ENCODE peak calls at places on chromosomes 7 and 10, in nine cellular contexts. One of them, this sample, is unnamed.

GRCh38 chr10:44310762-44311562 is 73.9 kb downstream of the CXCL12 start:
- DNase-seq in activated CD8-positive, alpha-beta memory T cell treated with anti-CD3 and anti-CD28 coated beads for 4 hours: peak; percentile 37
- DNase-seq in COR-L47: no peak
- DNase-seq in tibial nerve: peak; percentile 80
- DNase-seq in SK-N-MC: no peak
- DNase-seq in Karpas-422: peak; percentile 87
- DNase-seq in substantia nigra: peak; percentile 92
- DNase-seq in activated T-cell treated with anti-CD3 and anti-CD28 coated beads for 24 hours: peak; percentile 59
- DNase-seq in GM06990: peak; percentile 89
- DNase-seq in this sample: no peak

GRCh38 chr7:117807688-117808087 is 65.6 kb downstream of the CTTNBP2 start:
- DNase-seq in SK-N-MC: no peak
- DNase-seq in GM06990: no peak
- DNase-seq in activated CD8-positive, alpha-beta memory T cell treated with anti-CD3 and anti-CD28 coated beads for 4 hours: no peak
- DNase-seq in COR-L47: no peak
- DNase-seq in substantia nigra: no peak
- DNase-seq in Karpas-422: no peak
- DNase-seq in tibial nerve: no peak
- DNase-seq in activated T-cell treated with anti-CD3 and anti-CD28 coated beads for 24 hours: no peak
- DNase-seq in this sample: no peak

GRCh38 chr7:134014935-134015334 is 112.2 kb upstream of the LRGUK start:
- DNase-seq in SK-N-MC: no peak
- DNase-seq in COR-L47: no peak
- DNase-seq in substantia nigra: no peak
- DNase-seq in GM06990: no peak
- DNase-seq in Karpas-422: no peak
- DNase-seq in tibial nerve: no peak
- DNase-seq in activated T-cell treated with anti-CD3 and anti-CD28 coated beads for 24 hours: no peak
- DNase-seq in activated CD8-positive, alpha-beta memory T cell treated with anti-CD3 and anti-CD28 coated beads for 4 hours: no peak
- DNase-seq in this sample: no peak

GRCh38 chr7:34184466-34184865 is 279.1 kb downstream of the BMPER start:
- DNase-seq in substantia nigra: no peak
- DNase-seq in SK-N-MC: no peak
- DNase-seq in activated T-cell treated with anti-CD3 and anti-CD28 coated beads for 24 hours: no peak
- DNase-seq in activated CD8-positive, alpha-beta memory T cell treated with anti-CD3 and anti-CD28 coated beads for 4 hours: no peak
- DNase-seq in tibial nerve: no peak
- DNase-seq in GM06990: no peak
- DNase-seq in COR-L47: no peak
- DNase-seq in Karpas-422: no peak
- DNase-seq in this sample: no peak

GRCh38 chr7:2551418-2551817 is 3.9 kb downstream of the BRAT1 start:
- DNase-seq in GM06990: no peak
- DNase-seq in substantia nigra: no peak
- DNase-seq in activated T-cell treated with anti-CD3 and anti-CD28 coated beads for 24 hours: no peak
- DNase-seq in activated CD8-positive, alpha-beta memory T cell treated with anti-CD3 and anti-CD28 coated beads for 4 hours: no peak
- DNase-seq in Karpas-422: no peak
- DNase-seq in COR-L47: no peak
- DNase-seq in SK-N-MC: no peak
- DNase-seq in tibial nerve: no peak
- DNase-seq in this sample: no peak

GRCh38 chr7:103487419-103487818 is 41.4 kb upstream of the SLC26A5 start:
- DNase-seq in SK-N-MC: no peak
- DNase-seq in tibial nerve: no peak
- DNase-seq in GM06990: no peak
- DNase-seq in activated T-cell treated with anti-CD3 and anti-CD28 coated beads for 24 hours: no peak
- DNase-seq in Karpas-422: no peak
- DNase-seq in activated CD8-positive, alpha-beta memory T cell treated with anti-CD3 and anti-CD28 coated beads for 4 hours: no peak
- DNase-seq in substantia nigra: no peak
- DNase-seq in COR-L47: peak; percentile 2
- DNase-seq in this sample: no peak

GRCh38 chr7:29315302-29316270 is 121.0 kb downstream of the CHN2 start:
- DNase-seq in substantia nigra: no peak
- DNase-seq in activated CD8-positive, alpha-beta memory T cell treated with anti-CD3 and anti-CD28 coated beads for 4 hours: no peak
- DNase-seq in SK-N-MC: no peak
- DNase-seq in GM06990: no peak
- DNase-seq in Karpas-422: peak; percentile 54
- DNase-seq in activated T-cell treated with anti-CD3 and anti-CD28 coated beads for 24 hours: no peak
- DNase-seq in tibial nerve: no peak
- DNase-seq in COR-L47: no peak
- DNase-seq in this sample: no peak

GRCh38 chr7:155232911-155233702 is 64.6 kb upstream of the INSIG1 start:
- DNase-seq in substantia nigra: no peak
- DNase-seq in SK-N-MC: no peak
- DNase-seq in GM06990: no peak
- DNase-seq in activated T-cell treated with anti-CD3 and anti-CD28 coated beads for 24 hours: no peak
- DNase-seq in tibial nerve: no peak
- DNase-seq in COR-L47: no peak
- DNase-seq in Karpas-422: no peak
- DNase-seq in activated CD8-positive, alpha-beta memory T cell treated with anti-CD3 and anti-CD28 coated beads for 4 hours: no peak
- DNase-seq in this sample: no peak

GRCh38 chr7:823639-824038 is 8.6 kb upstream of the SUN1 start:
- DNase-seq in activated CD8-positive, alpha-beta memory T cell treated with anti-CD3 and anti-CD28 coated beads for 4 hours: no peak
- DNase-seq in substantia nigra: no peak
- DNase-seq in Karpas-422: no peak
- DNase-seq in GM06990: no peak
- DNase-seq in tibial nerve: no peak
- DNase-seq in SK-N-MC: no peak
- DNase-seq in activated T-cell treated with anti-CD3 and anti-CD28 coated beads for 24 hours: no peak
- DNase-seq in COR-L47: peak; percentile 11
- DNase-seq in this sample: no peak

GRCh38 chr7:99011706-99012404 is 132.1 kb downstream of the SMURF1 start:
- DNase-seq in activated T-cell treated with anti-CD3 and anti-CD28 coated beads for 24 hours: no peak
- DNase-seq in SK-N-MC: no peak
- DNase-seq in tibial nerve: no peak
- DNase-seq in GM06990: no peak
- DNase-seq in Karpas-422: no peak
- DNase-seq in activated CD8-positive, alpha-beta memory T cell treated with anti-CD3 and anti-CD28 coated beads for 4 hours: no peak
- DNase-seq in substantia nigra: no peak
- DNase-seq in COR-L47: no peak
- DNase-seq in this sample: no peak

GRCh38 chr7:135321556-135321955 is 87.9 kb downstream of the STRA8 start:
- DNase-seq in GM06990: no peak
- DNase-seq in Karpas-422: no peak
- DNase-seq in SK-N-MC: no peak
- DNase-seq in COR-L47: no peak
- DNase-seq in substantia nigra: no peak
- DNase-seq in activated T-cell treated with anti-CD3 and anti-CD28 coated beads for 24 hours: no peak
- DNase-seq in tibial nerve: no peak
- DNase-seq in activated CD8-positive, alpha-beta memory T cell treated with anti-CD3 and anti-CD28 coated beads for 4 hours: no peak
- DNase-seq in this sample: no peak

GRCh38 chr10:91340613-91341362 is 69.4 kb upstream of the HECTD2 start:
- DNase-seq in SK-N-MC: no peak
- DNase-seq in COR-L47: peak; percentile 54
- DNase-seq in activated T-cell treated with anti-CD3 and anti-CD28 coated beads for 24 hours: no peak
- DNase-seq in tibial nerve: no peak
- DNase-seq in substantia nigra: no peak
- DNase-seq in activated CD8-positive, alpha-beta memory T cell treated with anti-CD3 and anti-CD28 coated beads for 4 hours: no peak
- DNase-seq in Karpas-422: no peak
- DNase-seq in GM06990: no peak
- DNase-seq in this sample: no peak

GRCh38 chr10:12823361-12823760 is 178.2 kb downstream of the CCDC3 start:
- DNase-seq in activated CD8-positive, alpha-beta memory T cell treated with anti-CD3 and anti-CD28 coated beads for 4 hours: no peak
- DNase-seq in substantia nigra: no peak
- DNase-seq in Karpas-422: no peak
- DNase-seq in activated T-cell treated with anti-CD3 and anti-CD28 coated beads for 24 hours: no peak
- DNase-seq in COR-L47: no peak
- DNase-seq in SK-N-MC: no peak
- DNase-seq in tibial nerve: no peak
- DNase-seq in GM06990: no peak
- DNase-seq in this sample: no peak

GRCh38 chr7:128068785-128069184 is 37.5 kb upstream of the LRRC4 start:
- DNase-seq in Karpas-422: no peak
- DNase-seq in activated CD8-positive, alpha-beta memory T cell treated with anti-CD3 and anti-CD28 coated beads for 4 hours: no peak
- DNase-seq in GM06990: no peak
- DNase-seq in tibial nerve: no peak
- DNase-seq in SK-N-MC: no peak
- DNase-seq in activated T-cell treated with anti-CD3 and anti-CD28 coated beads for 24 hours: no peak
- DNase-seq in substantia nigra: no peak
- DNase-seq in COR-L47: no peak
- DNase-seq in this sample: no peak

GRCh38 chr10:82934429-82934828 is 1059.4 kb downstream of the NRG3 start:
- DNase-seq in GM06990: no peak
- DNase-seq in tibial nerve: no peak
- DNase-seq in activated T-cell treated with anti-CD3 and anti-CD28 coated beads for 24 hours: no peak
- DNase-seq in activated CD8-positive, alpha-beta memory T cell treated with anti-CD3 and anti-CD28 coated beads for 4 hours: no peak
- DNase-seq in COR-L47: no peak
- DNase-seq in SK-N-MC: no peak
- DNase-seq in Karpas-422: no peak
- DNase-seq in substantia nigra: no peak
- DNase-seq in this sample: no peak

GRCh38 chr7:66206116-66206908 is 1.2 kb downstream of the TPST1 start:
- DNase-seq in tibial nerve: no peak
- DNase-seq in SK-N-MC: no peak
- DNase-seq in activated T-cell treated with anti-CD3 and anti-CD28 coated beads for 24 hours: no peak
- DNase-seq in COR-L47: no peak
- DNase-seq in GM06990: no peak
- DNase-seq in activated CD8-positive, alpha-beta memory T cell treated with anti-CD3 and anti-CD28 coated beads for 4 hours: no peak
- DNase-seq in substantia nigra: no peak
- DNase-seq in Karpas-422: no peak
- DNase-seq in this sample: no peak

GRCh38 chr10:5861269-5862031 is 28.2 kb downstream of the ANKRD16 start:
- DNase-seq in GM06990: no peak
- DNase-seq in substantia nigra: no peak
- DNase-seq in COR-L47: no peak
- DNase-seq in Karpas-422: no peak
- DNase-seq in tibial nerve: no peak
- DNase-seq in activated T-cell treated with anti-CD3 and anti-CD28 coated beads for 24 hours: no peak
- DNase-seq in SK-N-MC: no peak
- DNase-seq in activated CD8-positive, alpha-beta memory T cell treated with anti-CD3 and anti-CD28 coated beads for 4 hours: no peak
- DNase-seq in this sample: no peak

GRCh38 chr10:103843854-103844567 is 11.4 kb downstream of the SH3PXD2A start:
- DNase-seq in GM06990: no peak
- DNase-seq in COR-L47: no peak
- DNase-seq in tibial nerve: no peak
- DNase-seq in activated T-cell treated with anti-CD3 and anti-CD28 coated beads for 24 hours: no peak
- DNase-seq in Karpas-422: no peak
- DNase-seq in activated CD8-positive, alpha-beta memory T cell treated with anti-CD3 and anti-CD28 coated beads for 4 hours: no peak
- DNase-seq in substantia nigra: no peak
- DNase-seq in SK-N-MC: no peak
- DNase-seq in this sample: no peak

GRCh38 chr7:16648551-16648950 is 2.6 kb downstream of the BZW2 start:
- DNase-seq in tibial nerve: no peak
- DNase-seq in substantia nigra: no peak
- DNase-seq in activated CD8-positive, alpha-beta memory T cell treated with anti-CD3 and anti-CD28 coated beads for 4 hours: no peak
- DNase-seq in Karpas-422: no peak
- DNase-seq in GM06990: no peak
- DNase-seq in SK-N-MC: no peak
- DNase-seq in activated T-cell treated with anti-CD3 and anti-CD28 coated beads for 24 hours: no peak
- DNase-seq in COR-L47: peak; percentile 19
- DNase-seq in this sample: no peak

GRCh38 chr7:24882989-24883631 is 96.9 kb downstream of the OSBPL3 start:
- DNase-seq in Karpas-422: peak; percentile 83
- DNase-seq in activated CD8-positive, alpha-beta memory T cell treated with anti-CD3 and anti-CD28 coated beads for 4 hours: no peak
- DNase-seq in COR-L47: no peak
- DNase-seq in substantia nigra: no peak
- DNase-seq in GM06990: no peak
- DNase-seq in SK-N-MC: no peak
- DNase-seq in tibial nerve: peak; percentile 31
- DNase-seq in activated T-cell treated with anti-CD3 and anti-CD28 coated beads for 24 hours: peak; percentile 23
- DNase-seq in this sample: no peak

GRCh38 chr7:25014735-25015134 is 34.8 kb upstream of the OSBPL3 start:
- DNase-seq in Karpas-422: no peak
- DNase-seq in GM06990: no peak
- DNase-seq in substantia nigra: no peak
- DNase-seq in SK-N-MC: no peak
- DNase-seq in COR-L47: no peak
- DNase-seq in activated T-cell treated with anti-CD3 and anti-CD28 coated beads for 24 hours: no peak
- DNase-seq in activated CD8-positive, alpha-beta memory T cell treated with anti-CD3 and anti-CD28 coated beads for 4 hours: no peak
- DNase-seq in tibial nerve: no peak
- DNase-seq in this sample: no peak

This sample was measured in D721Med.